ENCODE peak calls at places on chromosomes 11 and 22, in four cellular contexts. J, N, H and M are unnamed samples.

GRCh38 chr22:27719535-27720227 is 81.9 kb downstream of the MN1 start:
- DNase-seq in J (no peak), N (peak), H (peak), M (no peak)

GRCh38 chr11:100890779-100891178 is 203.7 kb downstream of the ARHGAP42 start:
- DNase-seq in J (peak), N (no peak), H (no peak), M (no peak)

GRCh38 chr22:30561402-30562154 is 12.9 kb downstream of the GAL3ST1 start:
- DNase-seq in J (no peak), N (no peak), H (no peak), M (no peak)

GRCh38 chr11:111829185-111829968 is 42.0 kb downstream of the ALG9 start:
- DNase-seq in J (no peak), N (no peak), H (no peak), M (no peak)

GRCh38 chr11:44066732-44067131 is 662 bp downstream of the ACCS start:
- DNase-seq in J (peak), N (no peak), H (peak), M (no peak)

GRCh38 chr11:8593935-8594909 is at the start of gene STK33:
- DNase-seq in J (no peak), N (peak), H (no peak), M (peak)

GRCh38 chr22:29214232-29214631 is 8.5 kb downstream of the EMID1 start:
- DNase-seq in J (no peak), N (no peak), H (no peak), M (no peak)

GRCh38 chr22:30546616-30547015 is at the start of gene SEC14L6:
- DNase-seq in J (no peak), N (no peak), H (no peak), M (no peak)

GRCh38 chr22:32620992-32621391 is 146.4 kb downstream of the FBXO7 start:
- DNase-seq in J (no peak), N (no peak), H (no peak), M (no peak)

GRCh38 chr11:134021326-134021725 is 47.5 kb upstream of the JAM3 start:
- DNase-seq in J (no peak), N (no peak), H (no peak), M (no peak)

GRCh38 chr11:105156720-105157119 is 17.2 kb upstream of the CARD18 start:
- DNase-seq in J (no peak), N (no peak), H (no peak), M (no peak)

GRCh38 chr11:13137778-13138400 is 128.8 kb downstream of the RASSF10 start:
- DNase-seq in J (no peak), N (no peak), H (no peak), M (no peak)

GRCh38 chr22:47199261-47199948 is 437.0 kb downstream of the TBC1D22A start:
- DNase-seq in J (no peak), N (no peak), H (no peak), M (no peak)

GRCh38 chr11:17386331-17387084 is 2.0 kb downstream of the KCNJ11 start:
- DNase-seq in J (no peak), N (peak), H (peak), M (peak)

GRCh38 chr11:76721755-76722677 is 51.5 kb upstream of the LRRC32 start:
- DNase-seq in J (peak), N (peak), H (peak), M (peak)

GRCh38 chr22:36177160-36177559 is 16.6 kb upstream of the APOL3 start:
- DNase-seq in J (no peak), N (no peak), H (no peak), M (no peak)

GRCh38 chr11:69531071-69531716 is 49.7 kb downstream of the LINC01488 start:
- DNase-seq in J (no peak), N (no peak), H (no peak), M (no peak)

GRCh38 chr22:17960695-17961442 is 63.5 kb downstream of the MICAL3 start:
- DNase-seq in J (no peak), N (no peak), H (no peak), M (no peak)

GRCh38 chr22:49448546-49448945 is 379.1 kb downstream of the BRD1 start:
- DNase-seq in J (no peak), N (no peak), H (no peak), M (no peak)

GRCh38 chr11:1517117-1518005 is 30.8 kb upstream of the MOB2 start:
- DNase-seq in J (no peak), N (no peak), H (no peak), M (no peak)

GRCh38 chr11:456533-456932 is 6.5 kb downstream of the PTDSS2 start:
- DNase-seq in J (no peak), N (no peak), H (no peak), M (no peak)

GRCh38 chr11:76599041-76600013 is 71.2 kb downstream of the LRRC32 start:
- DNase-seq in J (no peak), N (no peak), H (no peak), M (no peak)